ENCODE peak calls at places on chromosomes 1 and 21, in eight cellular contexts. M, C, Q, Y, P, E, N and Z are unnamed samples.

GRCh38 chr1:54280652-54281051 is 80.7 kb downstream of the MRPL37 start:
- DNase-seq in E (no peak), Y (no peak), P (no peak), C (no peak), N (no peak), M (peak; percentile 93), Q (no peak), Z (no peak)

GRCh38 chr1:180249725-180250498 is 19.8 kb downstream of the LHX4 start:
- DNase-seq in Y (no peak), P (no peak), M (no peak), Q (no peak), N (no peak), E (peak; percentile 32), C (no peak), Z (peak; percentile 9)

GRCh38 chr1:156262461-156263287 is 14.8 kb upstream of the PAQR6 start:
- DNase-seq in P (peak; percentile 96), M (peak; percentile 90), E (no peak), Y (no peak), N (no peak), Q (peak; percentile 63), C (no peak), Z (no peak)

GRCh38 chr1:55887103-55887712 is 672.0 kb upstream of the USP24 start:
- DNase-seq in M (no peak), N (no peak), C (no peak), Y (no peak), E (no peak), P (no peak), Q (no peak), Z (no peak)

GRCh38 chr1:76955652-76956051 is 88.4 kb downstream of the ST6GALNAC5 start:
- DNase-seq in P (no peak), Q (peak; percentile 23), N (no peak), E (no peak), C (no peak), M (peak; percentile 22), Y (no peak), Z (no peak)

GRCh38 chr1:210792703-210793102 is 341.2 kb downstream of the KCNH1 start:
- DNase-seq in P (peak; percentile 80), Q (no peak), Y (no peak), E (no peak), M (peak; percentile 89), C (no peak), N (no peak), Z (no peak)

GRCh38 chr1:160031368-160032164 is at the start of gene PIGM:
- DNase-seq in Y (peak; percentile 82), E (peak; percentile 97), C (peak; percentile 81), Q (peak; percentile 71), P (peak; percentile 90), N (peak; percentile 93), M (peak; percentile 88), Z (peak; percentile 97)

GRCh38 chr1:17128361-17128760 is 9.1 kb upstream of the PADI2 start:
- DNase-seq in E (no peak), Y (no peak), Q (peak; percentile 51), M (peak; percentile 99), P (peak; percentile 80), C (no peak), N (no peak), Z (no peak)

GRCh38 chr1:94543003-94543402 is 1.4 kb upstream of the F3 start:
- DNase-seq in N (no peak), Q (no peak), P (peak; percentile 62), M (peak; percentile 54), E (no peak), Y (no peak), C (no peak), Z (no peak)

GRCh38 chr1:215005656-215006335 is 76.7 kb upstream of the KCNK2 start:
- DNase-seq in Q (no peak), Y (no peak), N (no peak), C (no peak), E (no peak), P (no peak), M (no peak), Z (no peak)

GRCh38 chr21:15121655-15122120 is 56.9 kb upstream of the NRIP1 start:
- DNase-seq in Y (no peak), C (no peak), N (no peak), E (no peak), P (peak; percentile 54), Q (peak; percentile 32), M (peak; percentile 51), Z (peak; percentile 45)

GRCh38 chr1:151147132-151147503 is 687 bp upstream of the SEMA6C start:
- DNase-seq in Y (no peak), E (no peak), Q (no peak), N (peak; percentile 54), C (no peak), P (peak; percentile 62), M (no peak), Z (no peak)

GRCh38 chr21:25929859-25930520 is 195.2 kb downstream of the GABPA start:
- DNase-seq in C (no peak), M (peak; percentile 75), N (no peak), P (peak; percentile 89), E (no peak), Q (no peak), Y (no peak), Z (no peak)

GRCh38 chr1:219555802-219556201 is 57.1 kb downstream of the ZC3H11B start:
- DNase-seq in N (peak; percentile 18), P (peak; percentile 72), M (peak; percentile 82), Q (no peak), Y (no peak), C (no peak), E (no peak), Z (no peak)

GRCh38 chr1:202234331-202235002 is 40.9 kb downstream of the LGR6 start:
- DNase-seq in M (peak; percentile 76), P (no peak), Q (no peak), E (no peak), N (no peak), C (no peak), Y (no peak), Z (no peak)

GRCh38 chr1:208302702-208303101 is 58.5 kb upstream of the PLXNA2 start:
- DNase-seq in Q (no peak), M (no peak), N (no peak), C (no peak), P (no peak), E (no peak), Y (no peak), Z (no peak)